ENCODE peak calls at places on chromosomes 7 and 10, in six cellular contexts. E is astrocyte, I is Kasumi-1, D is neural progenitor cell, Y is AG10803, S is left cardiac atrium. X is an unnamed sample.

GRCh38 chr10:49643296-49644034 is 29.6 kb downstream of the CHAT start:
- DNase-seq in I (no peak), S (no peak), D (no peak), Y (no peak), E (no peak), X (no peak)

GRCh38 chr7:93150200-93150835 is 2.1 kb upstream of the SAMD9L start:
- DNase-seq in Y (peak), I (no peak), D (no peak), S (no peak), E (peak), X (no peak)

GRCh38 chr7:143320620-143321019 is 4.7 kb downstream of the CLCN1 start:
- DNase-seq in D (no peak), I (no peak), E (no peak), Y (no peak), S (no peak), X (no peak)

GRCh38 chr10:129727071-129727470 is 237.0 kb downstream of the EBF3 start:
- DNase-seq in I (no peak), E (no peak), S (no peak), D (no peak), Y (no peak), X (no peak)

GRCh38 chr7:31002256-31002655 is 38.5 kb downstream of the GHRHR start:
- DNase-seq in D (no peak), E (peak), I (no peak), S (no peak), Y (peak), X (no peak)

GRCh38 chr7:36949711-36950600 is 225.7 kb upstream of the AOAH start:
- DNase-seq in D (no peak), I (peak), Y (no peak), E (no peak), S (no peak), X (no peak)

GRCh38 chr10:11685787-11686218 is 56.4 kb upstream of the ECHDC3 start:
- DNase-seq in D (no peak), Y (peak), E (peak), I (peak), S (peak), X (no peak)

GRCh38 chr7:99109108-99110051 is 34.5 kb downstream of the SMURF1 start:
- DNase-seq in E (peak), S (no peak), I (peak), Y (peak), D (no peak), X (no peak)

GRCh38 chr7:22549667-22550513 is 49.9 kb upstream of the STEAP1B start:
- DNase-seq in S (no peak), D (peak), I (no peak), E (no peak), Y (no peak), X (peak)

GRCh38 chr7:17848516-17848915 is 91.8 kb downstream of the SNX13 start:
- DNase-seq in Y (no peak), D (no peak), I (no peak), E (no peak), S (no peak), X (no peak)

GRCh38 chr10:5611899-5612680 is 54.3 kb downstream of the ASB13 start:
- DNase-seq in I (no peak), S (no peak), D (no peak), E (no peak), Y (no peak), X (no peak)

GRCh38 chr7:114422478-114423217 is 8.0 kb downstream of the FOXP2 start:
- DNase-seq in S (no peak), D (peak), E (no peak), Y (no peak), I (peak), X (no peak)

GRCh38 chr7:101935521-101936141 is 118.2 kb downstream of the CUX1 start:
- DNase-seq in Y (no peak), I (no peak), E (no peak), S (peak), D (no peak), X (no peak)

GRCh38 chr7:21960922-21961321 is 15.2 kb upstream of the CDCA7L start:
- DNase-seq in S (no peak), I (no peak), Y (peak), E (peak), D (no peak), X (no peak)

GRCh38 chr10:132375116-132375794 is 21.7 kb upstream of the PWWP2B start:
- DNase-seq in S (no peak), E (no peak), D (no peak), I (no peak), Y (no peak), X (no peak)

GRCh38 chr10:102780246-102780645 is 36.5 kb downstream of the WBP1L start:
- DNase-seq in Y (peak), E (peak), D (no peak), S (no peak), I (no peak), X (no peak)

GRCh38 chr7:25025218-25025671 is 45.3 kb upstream of the OSBPL3 start:
- DNase-seq in I (no peak), D (no peak), Y (peak), E (peak), S (no peak), X (no peak)

GRCh38 chr7:47516386-47516785 is 65.5 kb downstream of the TNS3 start:
- DNase-seq in E (no peak), D (no peak), Y (no peak), S (no peak), I (no peak), X (no peak)

GRCh38 chr7:157692156-157693011 is 355.6 kb downstream of the DNAJB6 start:
- DNase-seq in I (no peak), D (peak), Y (no peak), E (no peak), S (no peak), X (no peak)

GRCh38 chr7:105838273-105839141 is 37.9 kb downstream of the ATXN7L1 start:
- DNase-seq in E (peak), Y (peak), S (peak), I (no peak), D (no peak), X (no peak)

GRCh38 chr10:100333106-100333505 is 3.1 kb upstream of the PKD2L1 start:
- DNase-seq in I (no peak), E (no peak), Y (no peak), D (no peak), S (no peak), X (no peak)

GRCh38 chr10:132065491-132066105 is at the start of gene JAKMIP3:
- DNase-seq in S (peak), Y (peak), D (peak), I (no peak), E (peak), X (no peak)

GRCh38 chr10:103696411-103697145 is 158.8 kb downstream of the SH3PXD2A start:
- DNase-seq in Y (peak), E (peak), D (peak), S (peak), I (peak), X (peak)

GRCh38 chr7:48813472-48813871 is 110.9 kb upstream of the CDC14C start:
- DNase-seq in E (no peak), I (no peak), D (no peak), Y (no peak), S (no peak), X (no peak)

GRCh38 chr10:131201741-131202515 is 109.6 kb downstream of the TCERG1L start:
- DNase-seq in D (no peak), I (no peak), S (peak), Y (no peak), E (no peak), X (no peak)

GRCh38 chr10:99631496-99631895 is 11.3 kb upstream of the SLC25A28 start:
- DNase-seq in E (peak), D (no peak), S (no peak), Y (peak), I (no peak), X (no peak)

GRCh38 chr7:23533160-23533559 is 1.4 kb upstream of the TRA2A start:
- DNase-seq in E (no peak), D (no peak), S (no peak), Y (no peak), I (peak), X (no peak)

GRCh38 chr7:132404261-132404660 is 172.0 kb downstream of the PLXNA4 start:
- DNase-seq in S (no peak), I (no peak), D (no peak), E (no peak), Y (no peak), X (no peak)

GRCh38 chr7:125173571-125173970 is 243.9 kb upstream of the POT1 start:
- DNase-seq in I (no peak), D (no peak), Y (no peak), S (no peak), E (peak), X (no peak)